ENCODE peak calls at places on chromosome 22, in four cellular contexts. D is psoas muscle, F is heart left ventricle, B is OCI-LY7. W is an unnamed sample.

GRCh38 chr22:20127869-20128618 is 3.6 kb upstream of the ZDHHC8 start:
- DNase-seq in D (no peak), F (no peak), B (no peak), W (peak; percentile 54)

GRCh38 chr22:20933910-20934309 is 16.7 kb downstream of the CRKL start:
- DNase-seq in D (no peak), F (no peak), B (no peak), W (no peak)

GRCh38 chr22:46934746-46935491 is 172.5 kb downstream of the TBC1D22A start:
- DNase-seq in D (no peak), F (no peak), B (no peak), W (no peak)

GRCh38 chr22:41401781-41402648 is 20.3 kb downstream of the TEF start:
- DNase-seq in D (peak; percentile 82), F (peak; percentile 78), B (no peak), W (peak; percentile 57)

GRCh38 chr22:50310209-50310722 is 2.8 kb upstream of the PLXNB2 start:
- DNase-seq in D (no peak), F (peak; percentile 8), B (no peak), W (no peak)

GRCh38 chr22:42719656-42720262 is 911 bp downstream of the A4GALT start:
- DNase-seq in D (peak; percentile 51), F (no peak), B (peak; percentile 72), W (no peak)

GRCh38 chr22:21038405-21038804 is 6.0 kb upstream of the SLC7A4 start:
- DNase-seq in D (peak; percentile 62), F (no peak), B (no peak), W (no peak)

GRCh38 chr22:24414523-24414922 is 12.9 kb upstream of the ADORA2A start:
- DNase-seq in D (peak; percentile 50), F (no peak), B (no peak), W (no peak)

GRCh38 chr22:20228939-20229272 is 39.2 kb downstream of the RTN4R start:
- DNase-seq in D (no peak), F (no peak), B (no peak), W (no peak)

GRCh38 chr22:25388866-25389540 is 169.6 kb downstream of the CRYBB2 start:
- DNase-seq in D (no peak), F (no peak), B (peak; percentile 17), W (no peak)

GRCh38 chr22:22865311-22866072 is 22.1 kb upstream of the IGLL5 start:
- DNase-seq in D (no peak), F (no peak), B (peak; percentile 99), W (peak; percentile 92)

GRCh38 chr22:41818596-41818995 is 14.3 kb upstream of the SREBF2 start:
- DNase-seq in D (no peak), F (no peak), B (no peak), W (no peak)

GRCh38 chr22:35587447-35587870 is 29.7 kb downstream of the MB start:
- DNase-seq in D (peak; percentile 94), F (peak; percentile 91), B (no peak), W (no peak)

GRCh38 chr22:22955276-22955798 is 67.7 kb downstream of the IGLL5 start:
- DNase-seq in D (no peak), F (no peak), B (no peak), W (no peak)

DNA sequence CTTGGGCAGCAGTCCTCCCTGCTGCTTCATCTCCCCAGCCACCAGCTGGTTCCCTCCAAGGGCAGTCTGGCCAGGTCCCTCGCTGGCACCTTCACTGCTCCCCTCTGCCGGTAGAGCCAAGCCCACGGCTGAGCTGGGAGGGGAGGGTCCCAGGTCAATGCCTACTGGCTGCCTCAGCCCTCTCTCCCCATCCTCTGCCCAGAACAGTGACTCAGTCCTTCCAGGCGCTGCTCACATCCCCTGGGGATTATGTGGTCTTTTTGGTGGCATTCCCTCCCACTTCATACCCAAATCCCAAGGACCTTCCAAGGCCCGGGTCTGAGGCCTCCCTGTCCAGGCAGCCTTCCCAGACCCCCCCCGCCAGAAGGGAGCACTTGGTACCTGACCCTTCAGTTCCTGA is 44.9 kb downstream of the WNT7B start:
- DNase-seq in D (no peak), F (no peak), B (no peak), W (no peak)
- H3K27ac ChIP-seq in D (no peak overlapping the region), F (no peak overlapping the region), B (no peak overlapping the region), W (no peak overlapping the region)

GRCh38 chr22:39181778-39182177 is 29.3 kb upstream of the CBX7 start:
- DNase-seq in D (no peak), F (no peak), B (no peak), W (no peak)
- H3K27ac ChIP-seq in D (no peak overlapping the region), F (no peak overlapping the region), B (no peak overlapping the region), W (no peak overlapping the region)

DNA sequence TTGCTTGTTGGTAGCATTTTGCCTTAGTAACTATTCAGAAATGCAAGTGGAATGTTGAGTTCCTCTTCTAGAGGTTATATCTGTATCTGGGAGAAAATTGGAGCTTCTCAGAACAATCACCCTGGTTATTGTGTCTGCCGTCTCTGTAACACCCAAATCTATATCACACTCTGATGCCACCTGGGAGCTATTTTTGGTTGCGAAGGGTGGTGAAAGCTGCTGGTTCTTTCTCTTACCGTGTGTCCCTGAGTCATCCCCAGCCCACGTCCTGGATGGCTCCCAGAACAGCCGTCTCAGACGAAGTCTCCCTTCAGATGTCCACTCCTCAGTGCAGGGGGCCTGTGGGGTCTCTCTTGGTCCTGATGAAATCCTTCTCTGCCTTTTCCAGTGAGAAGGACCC is 83.5 kb downstream of the C22orf31 start:
- DNase-seq in D (peak; percentile 77), F (peak; percentile 10), B (no peak), W (no peak)
- H3K27ac ChIP-seq in D (peak overlapping the region; percentile 86), F (no peak overlapping the region), B (no peak overlapping the region), W (no peak overlapping the region)

DNA sequence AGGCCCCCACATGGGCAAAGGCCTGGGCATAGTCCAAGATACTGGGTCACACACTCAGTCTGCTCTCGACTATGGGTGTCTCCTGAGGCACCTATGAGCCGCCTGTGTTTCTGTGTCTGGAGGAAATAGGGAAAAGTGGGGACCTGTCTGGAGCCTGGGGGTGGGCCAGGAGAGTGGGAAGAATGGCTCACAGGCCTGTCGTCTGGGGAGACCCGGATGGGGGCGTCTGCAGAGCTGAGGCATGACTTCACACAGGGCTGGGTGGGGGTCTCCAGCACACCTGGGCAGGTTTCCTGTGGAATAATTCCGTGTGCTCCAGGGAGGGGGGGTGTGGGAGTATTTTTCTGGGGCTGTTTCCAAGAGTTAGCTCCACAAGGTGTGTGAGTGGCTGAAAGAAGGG is 2.5 kb upstream of the MN1 start:
- DNase-seq in D (no peak), F (no peak), B (no peak), W (no peak)
- H3K27ac ChIP-seq in D (no peak overlapping the region), F (no peak overlapping the region), B (no peak overlapping the region), W (no peak overlapping the region)

GRCh38 chr22:17902960-17903359 is 121.4 kb downstream of the MICAL3 start:
- DNase-seq in D (no peak), F (no peak), B (no peak), W (no peak)

GRCh38 chr22:17905445-17905844 is 118.9 kb downstream of the MICAL3 start:
- DNase-seq in D (no peak), F (no peak), B (no peak), W (no peak)

GRCh38 chr22:17906978-17907730 is 117.2 kb downstream of the MICAL3 start:
- DNase-seq in D (no peak), F (no peak), B (peak; percentile 37), W (no peak)

GRCh38 chr22:17907731-17908051 is 116.7 kb downstream of the MICAL3 start:
- DNase-seq in D (no peak), F (no peak), B (no peak), W (no peak)

GRCh38 chr22:17903564-17904295 is 120.6 kb downstream of the MICAL3 start:
- DNase-seq in D (no peak), F (no peak), B (no peak), W (no peak)
- H3K27ac ChIP-seq in D (peak overlapping the region; percentile 46), F (peak overlapping the region; percentile 29), B (no peak overlapping the region), W (no peak overlapping the region)

GRCh38 chr22:32858121-32858703 is 56.7 kb downstream of the TIMP3 start:
- DNase-seq in D (no peak), F (no peak), B (no peak), W (peak; percentile 58)
- H3K27ac ChIP-seq in D (no peak overlapping the region), F (no peak overlapping the region), B (no peak overlapping the region), W (no peak overlapping the region)

GRCh38 chr22:17913705-17914282 is 110.6 kb downstream of the MICAL3 start:
- DNase-seq in D (no peak), F (no peak), B (no peak), W (no peak)
- H3K27ac ChIP-seq in D (peak overlapping the region; percentile 94), F (peak overlapping the region; percentile 96), B (no peak overlapping the region), W (no peak overlapping the region)

GRCh38 chr22:36872084-36872483 is 11.3 kb downstream of the NCF4 start:
- DNase-seq in D (no peak), F (no peak), B (no peak), W (no peak)

GRCh38 chr22:36873614-36874308 is 13.0 kb downstream of the NCF4 start:
- DNase-seq in D (no peak), F (peak; percentile 32), B (peak; percentile 33), W (no peak)

GRCh38 chr22:36874309-36874696 is 13.5 kb downstream of the NCF4 start:
- DNase-seq in D (no peak), F (no peak), B (no peak), W (no peak)

GRCh38 chr22:36871669-36872081 is 10.9 kb downstream of the NCF4 start:
- DNase-seq in D (no peak), F (no peak), B (no peak), W (no peak)

DNA sequence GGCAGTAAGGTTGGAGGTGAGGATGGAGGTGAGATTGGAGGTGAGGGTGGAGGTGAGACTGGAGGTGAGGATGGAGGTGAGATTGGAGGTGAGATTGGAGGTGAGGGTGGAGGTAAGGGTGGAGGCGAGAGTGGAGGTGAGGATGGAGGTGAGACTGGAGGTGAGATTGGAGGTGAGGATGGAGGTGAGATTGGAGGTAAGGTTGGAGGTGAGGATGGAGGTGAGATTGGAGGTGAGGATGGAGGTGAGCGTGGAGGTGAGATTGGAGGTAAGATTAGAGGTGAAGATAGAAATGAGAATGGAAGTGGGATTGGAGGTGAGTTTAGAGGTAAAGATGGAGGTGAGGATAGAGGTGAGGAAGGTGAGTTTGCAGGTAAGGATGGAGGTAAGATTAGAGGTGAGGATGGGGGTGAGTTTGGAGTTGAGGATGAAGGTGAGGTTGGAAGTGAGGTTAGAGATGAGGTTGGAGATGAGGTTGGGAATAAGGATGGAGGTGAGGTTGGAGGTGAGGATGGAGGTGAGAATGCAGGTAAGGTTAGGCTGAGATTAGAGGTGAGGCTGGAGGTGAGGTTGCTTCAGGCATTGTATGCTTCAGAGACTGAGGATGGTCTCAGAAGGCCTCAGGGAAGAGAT is 12.2 kb downstream of the NCF4 start:
- DNase-seq in D (no peak), F (no peak), B (no peak), W (no peak)
- H3K27ac ChIP-seq in D (no peak overlapping the region), F (peak overlapping the region; percentile 63), B (no peak overlapping the region), W (no peak overlapping the region)

GRCh38 chr22:48653306-48653705 is 1174.4 kb downstream of the BRD1 start:
- DNase-seq in D (no peak), F (no peak), B (no peak), W (no peak)
- H3K27ac ChIP-seq in D (no peak overlapping the region), F (no peak overlapping the region), B (no peak overlapping the region), W (no peak overlapping the region)

W was measured in Karpas-422.